ENCODE peak calls at places on chromosomes 4 and X, in six cellular contexts. R, P, T, V, Z and B are unnamed samples.

GRCh38 chrX:153457136-153457825 is 11.4 kb upstream of the TREX2 start:
- DNase-seq in R (no peak), P (no peak), V (no peak), T (no peak), Z (no peak), B (no peak)

GRCh38 chr4:80717204-80717603 is 313.3 kb upstream of the BMP3 start:
- DNase-seq in T (no peak), R (no peak), Z (no peak), V (no peak), P (no peak), B (no peak)

GRCh38 chr4:33060873-33061542 is 2340.8 kb downstream of the PCDH7 start:
- DNase-seq in R (peak), P (peak), T (peak), V (no peak), Z (peak), B (no peak)

GRCh38 chr4:82774711-82775171 is 23.9 kb downstream of the SCD5 start:
- DNase-seq in P (no peak), Z (peak), V (no peak), R (no peak), T (no peak), B (no peak)

GRCh38 chr4:128524311-128524710 is 236.7 kb upstream of the PGRMC2 start:
- DNase-seq in Z (peak), P (no peak), T (no peak), R (no peak), V (no peak), B (no peak)

GRCh38 chr4:41258783-41259182 is 2.1 kb downstream of the UCHL1 start:
- DNase-seq in P (no peak), Z (peak), T (peak), V (no peak), R (no peak), B (no peak)

GRCh38 chrX:15864629-15865028 is 10.0 kb upstream of the AP1S2 start:
- DNase-seq in Z (no peak), T (no peak), P (no peak), R (no peak), V (no peak), B (no peak)

GRCh38 chr4:8585186-8585585 is 5.0 kb downstream of the GPR78 start:
- DNase-seq in V (no peak), Z (no peak), T (peak), P (no peak), R (no peak), B (no peak)

GRCh38 chr4:72864898-72865297 is 204.6 kb downstream of the COX18 start:
- DNase-seq in R (no peak), Z (no peak), T (no peak), P (no peak), V (no peak), B (no peak)

GRCh38 chrX:24877854-24878650 is 137.7 kb downstream of the ARX start:
- DNase-seq in Z (no peak), T (no peak), V (no peak), R (no peak), P (no peak), B (no peak)

GRCh38 chrX:41559662-41560061 is 112.5 kb downstream of the NYX start:
- DNase-seq in R (no peak), Z (peak), V (peak), T (no peak), P (peak), B (no peak)

GRCh38 chr4:9841072-9841471 is 59.6 kb downstream of the DRD5 start:
- DNase-seq in V (no peak), T (peak), P (no peak), R (no peak), Z (no peak), B (no peak)

GRCh38 chr4:186392017-186392416 is 126.0 kb downstream of the F11 start:
- DNase-seq in R (no peak), Z (no peak), T (no peak), V (no peak), P (no peak), B (no peak)

GRCh38 chr4:134628074-134628473 is 426.5 kb upstream of the PABPC4L start:
- DNase-seq in Z (no peak), R (no peak), T (no peak), P (no peak), V (no peak), B (no peak)

GRCh38 chrX:44036336-44036735 is 63.1 kb upstream of the NDP start:
- DNase-seq in Z (peak), T (no peak), V (no peak), P (no peak), R (no peak), B (no peak)

GRCh38 chr4:93827272-93827947 is 1.1 kb upstream of the ATOH1 start:
- DNase-seq in P (no peak), Z (no peak), V (no peak), T (peak), R (no peak), B (no peak)

GRCh38 chr4:140851032-140851636 is 94.9 kb upstream of the TBC1D9 start:
- DNase-seq in T (peak), Z (peak), R (no peak), P (peak), V (no peak), B (no peak)

GRCh38 chrX:12463052-12463451 is 324.8 kb downstream of the FRMPD4 start:
- DNase-seq in R (no peak), T (peak), P (no peak), V (no peak), Z (no peak), B (no peak)

GRCh38 chr4:20251796-20252655 is at the start of gene SLIT2:
- DNase-seq in R (peak), P (peak), V (no peak), T (peak), Z (peak), B (peak)

GRCh38 chr4:153471691-153472080 is 5.5 kb downstream of the TMEM131L start:
- DNase-seq in P (no peak), T (no peak), Z (peak), R (no peak), V (peak), B (no peak)

GRCh38 chr4:23106516-23106915 is 413.8 kb downstream of the GBA3 start:
- DNase-seq in R (no peak), V (no peak), P (no peak), T (no peak), Z (no peak), B (no peak)

GRCh38 chr4:26490111-26490979 is at the start of gene CCKAR:
- DNase-seq in Z (no peak), R (no peak), V (no peak), T (peak), P (no peak), B (no peak)

GRCh38 chrX:109283870-109284269 is 198.0 kb downstream of the GUCY2F start:
- DNase-seq in Z (no peak), T (no peak), V (no peak), R (no peak), P (no peak), B (no peak)

GRCh38 chrX:68696267-68696666 is 48.8 kb downstream of the STARD8 start:
- DNase-seq in R (no peak), Z (no peak), V (no peak), T (no peak), P (no peak), B (no peak)
- TF ChIP-seq CTCF in R (no peak), Z (no peak), V (no peak), T (no peak), P (no peak), B (no peak)

DNA sequence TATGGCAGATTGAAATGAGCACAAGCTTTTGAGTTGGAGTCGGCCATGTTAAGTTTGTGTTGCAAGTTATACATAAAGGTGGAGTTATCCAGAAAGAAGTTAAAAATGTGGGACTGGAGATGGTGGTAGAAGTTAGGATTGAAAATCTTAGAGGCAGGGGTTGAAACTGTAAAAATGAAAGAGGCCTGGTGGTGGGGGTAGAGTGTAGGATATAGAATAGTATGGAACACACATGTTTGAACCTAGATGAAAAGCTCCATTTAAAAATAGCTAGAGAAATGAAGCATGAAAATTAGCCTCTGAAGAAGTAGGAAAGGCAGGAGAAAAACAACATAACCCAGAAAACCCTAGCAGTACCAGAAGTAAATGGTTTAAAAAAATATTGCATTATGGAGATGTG is 131.8 kb upstream of the ENPEP start:
- DNase-seq in Z (peak), T (peak), R (no peak), P (no peak), V (no peak), B (no peak)
- TF ChIP-seq CTCF in Z (peak), T (peak), R (no peak), P (peak), V (no peak), B (no peak)

DNA sequence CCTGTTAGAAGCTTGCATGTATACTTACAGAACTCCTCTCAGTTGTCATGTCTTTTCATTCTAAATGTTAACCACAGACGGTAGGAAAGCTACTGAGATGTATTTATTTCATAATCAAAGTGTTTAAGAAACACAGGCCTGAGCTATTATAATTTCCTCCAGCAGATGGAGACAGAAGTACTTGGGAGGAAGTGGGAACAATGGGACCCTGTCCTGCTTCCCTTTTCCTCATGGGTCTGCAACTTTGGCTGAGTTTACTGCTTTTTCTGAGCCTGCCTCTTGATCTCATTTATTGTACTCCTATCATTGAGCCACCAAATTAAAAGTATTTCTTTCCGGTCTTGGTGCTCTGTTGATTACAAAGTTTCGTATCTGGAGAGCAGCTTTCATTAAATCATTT is 67.7 kb upstream of the SPANXN2 start:
- DNase-seq in R (no peak), V (no peak), P (no peak), T (peak), Z (peak), B (no peak)
- TF ChIP-seq CTCF in R (no peak), V (no peak), P (no peak), T (peak), Z (peak), B (no peak)

GRCh38 chrX:101803451-101803850 is 128.4 kb downstream of the ZMAT1 start:
- DNase-seq in P (no peak), T (peak), R (no peak), Z (peak), V (no peak), B (no peak)
- TF ChIP-seq CTCF in P (peak), T (peak), R (peak), Z (peak), V (peak), B (no peak)

GRCh38 chrX:154791951-154792350 is 13.3 kb downstream of the MPP1 start:
- DNase-seq in R (no peak), Z (no peak), V (no peak), T (no peak), P (no peak), B (no peak)
- TF ChIP-seq CTCF in R (no peak), Z (no peak), V (no peak), T (no peak), P (no peak), B (no peak)

DNA sequence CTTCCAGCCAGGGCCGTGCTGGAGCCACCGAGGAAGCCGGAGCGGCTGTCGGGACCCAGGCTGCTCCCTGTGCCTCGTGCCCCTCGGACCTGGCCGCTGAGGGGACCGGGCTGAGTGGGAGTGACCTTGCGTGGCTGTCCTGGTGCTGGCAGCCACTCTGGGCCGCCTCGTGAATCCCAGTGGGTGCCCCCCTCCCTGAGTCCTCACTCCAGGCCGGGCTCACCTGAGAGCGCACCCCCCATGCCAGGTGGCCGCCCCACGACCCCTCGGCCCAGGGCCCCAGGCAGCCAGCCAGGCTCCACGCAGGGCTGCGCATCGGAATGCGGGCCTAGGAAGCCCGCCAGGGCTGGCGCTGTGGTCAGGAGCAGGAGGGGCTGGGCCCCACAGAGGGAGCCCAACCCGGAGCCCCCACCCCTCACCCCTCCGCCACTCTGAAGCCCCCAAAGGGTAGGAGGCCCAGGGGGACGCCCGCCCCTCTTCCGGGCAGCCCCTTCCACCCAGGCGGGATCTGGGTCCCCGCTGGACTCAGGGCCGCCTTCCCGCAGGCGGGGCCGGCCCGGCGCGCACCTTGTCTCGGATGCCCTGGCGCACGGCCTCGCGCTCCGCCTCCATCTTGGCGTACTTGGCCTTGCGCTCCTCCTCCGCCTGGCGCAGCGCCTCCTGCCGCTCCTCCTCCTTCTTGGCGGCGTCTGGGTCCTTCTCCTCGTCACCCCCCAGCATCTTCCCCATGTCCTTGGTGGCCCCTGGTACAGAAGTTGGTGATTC is 33.9 kb downstream of the CPLX1 start:
- DNase-seq in Z (peak), V (peak), R (peak), P (no peak), T (peak), B (no peak)
- TF ChIP-seq CTCF in Z (no peak), V (no peak), R (no peak), P (no peak), T (no peak), B (no peak)